ENCODE peak calls at places on chromosomes 12 and 14, in eight cellular contexts. One of them, this sample, is unnamed.

GRCh38 chr12:51326762-51327439 is 2.9 kb upstream of the BIN2 start:
- DNase-seq in Calu3: no peak
- DNase-seq in ovary: no peak
- DNase-seq in SK-MEL-5: peak
- DNase-seq in mammary epithelial cell: peak
- DNase-seq in activated naive CD4-positive, alpha-beta T cell: no peak
- DNase-seq in iris pigment epithelial cell: peak
- DNase-seq in choroid plexus epithelial cell: peak
- DNase-seq in this sample: peak

GRCh38 chr12:26608273-26608672 is 224.7 kb downstream of the ITPR2 start:
- DNase-seq in choroid plexus epithelial cell: no peak
- DNase-seq in ovary: no peak
- DNase-seq in Calu3: no peak
- DNase-seq in SK-MEL-5: no peak
- DNase-seq in mammary epithelial cell: no peak
- DNase-seq in activated naive CD4-positive, alpha-beta T cell: no peak
- DNase-seq in iris pigment epithelial cell: no peak
- DNase-seq in this sample: no peak

GRCh38 chr14:90504643-90505042 is 107.8 kb downstream of the CALM1 start:
- DNase-seq in iris pigment epithelial cell: no peak
- DNase-seq in Calu3: no peak
- DNase-seq in activated naive CD4-positive, alpha-beta T cell: no peak
- DNase-seq in ovary: no peak
- DNase-seq in mammary epithelial cell: no peak
- DNase-seq in choroid plexus epithelial cell: no peak
- DNase-seq in SK-MEL-5: no peak
- DNase-seq in this sample: no peak

GRCh38 chr12:116380066-116380465 is 102.6 kb upstream of the MED13L start:
- DNase-seq in Calu3: no peak
- DNase-seq in ovary: no peak
- DNase-seq in SK-MEL-5: no peak
- DNase-seq in mammary epithelial cell: no peak
- DNase-seq in activated naive CD4-positive, alpha-beta T cell: no peak
- DNase-seq in iris pigment epithelial cell: no peak
- DNase-seq in choroid plexus epithelial cell: no peak
- DNase-seq in this sample: no peak

GRCh38 chr12:80176706-80177105 is 77.4 kb downstream of the OTOGL start:
- DNase-seq in iris pigment epithelial cell: peak
- DNase-seq in choroid plexus epithelial cell: no peak
- DNase-seq in activated naive CD4-positive, alpha-beta T cell: no peak
- DNase-seq in SK-MEL-5: no peak
- DNase-seq in Calu3: no peak
- DNase-seq in ovary: no peak
- DNase-seq in mammary epithelial cell: no peak
- DNase-seq in this sample: no peak

GRCh38 chr14:88895116-88895515 is 70.7 kb downstream of the TTC8 start:
- DNase-seq in iris pigment epithelial cell: peak
- DNase-seq in SK-MEL-5: no peak
- DNase-seq in mammary epithelial cell: peak
- DNase-seq in ovary: peak
- DNase-seq in activated naive CD4-positive, alpha-beta T cell: no peak
- DNase-seq in choroid plexus epithelial cell: peak
- DNase-seq in Calu3: no peak
- DNase-seq in this sample: no peak

GRCh38 chr12:4562034-4562657 is at the start of gene DYRK4:
- DNase-seq in SK-MEL-5: no peak
- DNase-seq in ovary: peak
- DNase-seq in Calu3: peak
- DNase-seq in mammary epithelial cell: peak
- DNase-seq in activated naive CD4-positive, alpha-beta T cell: no peak
- DNase-seq in iris pigment epithelial cell: peak
- DNase-seq in choroid plexus epithelial cell: peak
- DNase-seq in this sample: peak

GRCh38 chr12:65868878-65869277 is 44.6 kb downstream of the HMGA2 start:
- DNase-seq in iris pigment epithelial cell: no peak
- DNase-seq in Calu3: no peak
- DNase-seq in activated naive CD4-positive, alpha-beta T cell: no peak
- DNase-seq in ovary: no peak
- DNase-seq in SK-MEL-5: no peak
- DNase-seq in choroid plexus epithelial cell: no peak
- DNase-seq in mammary epithelial cell: no peak
- DNase-seq in this sample: no peak

GRCh38 chr14:68987653-68988036 is 8.5 kb upstream of the ACTN1 start:
- DNase-seq in activated naive CD4-positive, alpha-beta T cell: no peak
- DNase-seq in SK-MEL-5: peak
- DNase-seq in mammary epithelial cell: no peak
- DNase-seq in ovary: no peak
- DNase-seq in choroid plexus epithelial cell: peak
- DNase-seq in iris pigment epithelial cell: no peak
- DNase-seq in Calu3: no peak
- DNase-seq in this sample: no peak

GRCh38 chr14:89576960-89577359 is 159.9 kb upstream of the FOXN3 start:
- DNase-seq in activated naive CD4-positive, alpha-beta T cell: no peak
- DNase-seq in SK-MEL-5: no peak
- DNase-seq in iris pigment epithelial cell: no peak
- DNase-seq in ovary: no peak
- DNase-seq in mammary epithelial cell: no peak
- DNase-seq in choroid plexus epithelial cell: no peak
- DNase-seq in Calu3: no peak
- DNase-seq in this sample: no peak

GRCh38 chr12:92242917-92243316 is 97.3 kb upstream of the BTG1 start:
- DNase-seq in choroid plexus epithelial cell: peak
- DNase-seq in ovary: peak
- DNase-seq in iris pigment epithelial cell: peak
- DNase-seq in SK-MEL-5: no peak
- DNase-seq in activated naive CD4-positive, alpha-beta T cell: no peak
- DNase-seq in mammary epithelial cell: no peak
- DNase-seq in Calu3: no peak
- DNase-seq in this sample: no peak

GRCh38 chr12:113724703-113725556 is 241.2 kb downstream of the RBM19 start:
- DNase-seq in iris pigment epithelial cell: no peak
- DNase-seq in mammary epithelial cell: no peak
- DNase-seq in Calu3: no peak
- DNase-seq in activated naive CD4-positive, alpha-beta T cell: no peak
- DNase-seq in choroid plexus epithelial cell: no peak
- DNase-seq in SK-MEL-5: no peak
- DNase-seq in ovary: no peak
- DNase-seq in this sample: no peak

GRCh38 chr12:130879781-130880389 is 8.0 kb downstream of the RAN start:
- DNase-seq in Calu3: no peak
- DNase-seq in iris pigment epithelial cell: no peak
- DNase-seq in choroid plexus epithelial cell: no peak
- DNase-seq in ovary: no peak
- DNase-seq in activated naive CD4-positive, alpha-beta T cell: no peak
- DNase-seq in mammary epithelial cell: no peak
- DNase-seq in SK-MEL-5: no peak
- DNase-seq in this sample: no peak

GRCh38 chr12:112149596-112149995 is 24.2 kb downstream of the TRAFD1 start:
- DNase-seq in mammary epithelial cell: peak
- DNase-seq in iris pigment epithelial cell: no peak
- DNase-seq in ovary: no peak
- DNase-seq in activated naive CD4-positive, alpha-beta T cell: no peak
- DNase-seq in Calu3: peak
- DNase-seq in choroid plexus epithelial cell: no peak
- DNase-seq in SK-MEL-5: no peak
- DNase-seq in this sample: no peak

GRCh38 chr14:94717808-94718207 is 52.1 kb downstream of the GSC start:
- DNase-seq in mammary epithelial cell: no peak
- DNase-seq in activated naive CD4-positive, alpha-beta T cell: no peak
- DNase-seq in Calu3: no peak
- DNase-seq in choroid plexus epithelial cell: peak
- DNase-seq in SK-MEL-5: peak
- DNase-seq in ovary: no peak
- DNase-seq in iris pigment epithelial cell: peak
- DNase-seq in this sample: no peak

GRCh38 chr12:24864796-24865125 is 84.1 kb downstream of the BCAT1 start:
- DNase-seq in choroid plexus epithelial cell: peak
- DNase-seq in iris pigment epithelial cell: peak
- DNase-seq in ovary: no peak
- DNase-seq in mammary epithelial cell: peak
- DNase-seq in Calu3: no peak
- DNase-seq in activated naive CD4-positive, alpha-beta T cell: no peak
- DNase-seq in SK-MEL-5: no peak
- DNase-seq in this sample: no peak

GRCh38 chr14:41650802-41651201 is 44.1 kb downstream of the LRFN5 start:
- DNase-seq in activated naive CD4-positive, alpha-beta T cell: no peak
- DNase-seq in choroid plexus epithelial cell: no peak
- DNase-seq in mammary epithelial cell: no peak
- DNase-seq in iris pigment epithelial cell: no peak
- DNase-seq in ovary: no peak
- DNase-seq in Calu3: no peak
- DNase-seq in SK-MEL-5: no peak
- DNase-seq in this sample: no peak

GRCh38 chr14:74362361-74362915 is 14.2 kb downstream of the VRTN start:
- DNase-seq in iris pigment epithelial cell: peak
- DNase-seq in activated naive CD4-positive, alpha-beta T cell: peak
- DNase-seq in choroid plexus epithelial cell: peak
- DNase-seq in SK-MEL-5: peak
- DNase-seq in Calu3: peak
- DNase-seq in ovary: peak
- DNase-seq in mammary epithelial cell: peak
- DNase-seq in this sample: peak

GRCh38 chr14:77189479-77189878 is 7.9 kb downstream of the TMEM63C start:
- DNase-seq in mammary epithelial cell: no peak
- DNase-seq in Calu3: no peak
- DNase-seq in ovary: no peak
- DNase-seq in iris pigment epithelial cell: no peak
- DNase-seq in choroid plexus epithelial cell: no peak
- DNase-seq in SK-MEL-5: no peak
- DNase-seq in activated naive CD4-positive, alpha-beta T cell: no peak
- DNase-seq in this sample: no peak

GRCh38 chr12:105570944-105571343 is 240.5 kb downstream of the C12orf75 start:
- DNase-seq in activated naive CD4-positive, alpha-beta T cell: no peak
- DNase-seq in Calu3: no peak
- DNase-seq in choroid plexus epithelial cell: no peak
- DNase-seq in ovary: no peak
- DNase-seq in SK-MEL-5: no peak
- DNase-seq in mammary epithelial cell: no peak
- DNase-seq in iris pigment epithelial cell: no peak
- DNase-seq in this sample: no peak

GRCh38 chr14:26204954-26205479 is 392.8 kb downstream of the NOVA1 start:
- DNase-seq in iris pigment epithelial cell: no peak
- DNase-seq in activated naive CD4-positive, alpha-beta T cell: no peak
- DNase-seq in Calu3: no peak
- DNase-seq in choroid plexus epithelial cell: peak
- DNase-seq in mammary epithelial cell: no peak
- DNase-seq in SK-MEL-5: no peak
- DNase-seq in ovary: peak
- DNase-seq in this sample: no peak

GRCh38 chr12:131803995-131804521 is 24.1 kb upstream of the MMP17 start:
- DNase-seq in ovary: peak
- DNase-seq in SK-MEL-5: no peak
- DNase-seq in mammary epithelial cell: no peak
- DNase-seq in activated naive CD4-positive, alpha-beta T cell: no peak
- DNase-seq in choroid plexus epithelial cell: peak
- DNase-seq in Calu3: no peak
- DNase-seq in iris pigment epithelial cell: peak
- DNase-seq in this sample: no peak

GRCh38 chr12:75771023-75771422 is 259.6 kb upstream of the KRR1 start:
- DNase-seq in mammary epithelial cell: no peak
- DNase-seq in ovary: no peak
- DNase-seq in Calu3: no peak
- DNase-seq in activated naive CD4-positive, alpha-beta T cell: no peak
- DNase-seq in choroid plexus epithelial cell: no peak
- DNase-seq in SK-MEL-5: no peak
- DNase-seq in iris pigment epithelial cell: no peak
- DNase-seq in this sample: no peak

GRCh38 chr12:78210494-78210860 is 379.8 kb downstream of the NAV3 start:
- DNase-seq in mammary epithelial cell: no peak
- DNase-seq in choroid plexus epithelial cell: no peak
- DNase-seq in SK-MEL-5: no peak
- DNase-seq in activated naive CD4-positive, alpha-beta T cell: no peak
- DNase-seq in Calu3: no peak
- DNase-seq in ovary: no peak
- DNase-seq in iris pigment epithelial cell: no peak
- DNase-seq in this sample: no peak

GRCh38 chr12:12779529-12779928 is 5.9 kb upstream of the APOLD1 start:
- DNase-seq in SK-MEL-5: no peak
- DNase-seq in activated naive CD4-positive, alpha-beta T cell: no peak
- DNase-seq in ovary: no peak
- DNase-seq in Calu3: no peak
- DNase-seq in mammary epithelial cell: peak
- DNase-seq in iris pigment epithelial cell: peak
- DNase-seq in choroid plexus epithelial cell: peak
- DNase-seq in this sample: peak

This sample was measured in stromal cell of bone marrow.